ENCODE peak calls at places on chromosome 1, in seven cellular contexts. H is omental fat pad; J is fibroblast of the aortic adventitia; I is cardiac septum; Z is IMR-90; L is stimulated activated CD8-positive, alpha-beta memory T cell treated with anti-CD3 and anti-CD28 coated beads, Interleukin-12 subunit alpha, Interleukin-12 subunit beta, amount 100 ng/mL, for 4 hours; A is CD4-positive, CD25-positive, alpha-beta regulatory T cell. B is an unnamed sample.

GRCh38 chr1:66282885-66283284 is 251.1 kb upstream of the SGIP1 start:
- DNase-seq in I (no peak), Z (peak; percentile 35), A (no peak), H (no peak), L (no peak), J (peak; percentile 54), B (no peak)

GRCh38 chr1:60895167-60896124 is 186.9 kb upstream of the NFIA start:
- DNase-seq in I (no peak), J (peak; percentile 76), A (no peak), Z (no peak), H (no peak), L (no peak), B (no peak)

GRCh38 chr1:229047161-229047840 is 223.6 kb upstream of the RAB4A start:
- DNase-seq in J (no peak), L (no peak), I (no peak), Z (no peak), A (no peak), H (no peak), B (no peak)

GRCh38 chr1:194342484-194343262 is 1156.3 kb upstream of the B3GALT2 start:
- DNase-seq in Z (no peak), J (no peak), A (no peak), H (no peak), I (no peak), L (no peak), B (no peak)

GRCh38 chr1:25019351-25020172 is 89.5 kb upstream of the RUNX3 start:
- DNase-seq in H (no peak), J (no peak), A (no peak), Z (no peak), I (no peak), L (no peak), B (no peak)

GRCh38 chr1:50915621-50916020 is 44.4 kb downstream of the FAF1 start:
- DNase-seq in I (no peak), Z (no peak), L (no peak), A (no peak), H (no peak), J (no peak), B (no peak)

GRCh38 chr1:1343811-1344421 is 5.3 kb downstream of the DVL1 start:
- DNase-seq in L (no peak), H (no peak), A (no peak), Z (no peak), I (no peak), J (no peak), B (no peak)

GRCh38 chr1:960371-961131 is at the start of gene KLHL17:
- DNase-seq in H (no peak), J (peak; percentile 45), L (peak; percentile 64), A (peak; percentile 73), Z (peak; percentile 45), I (peak; percentile 90), B (peak; percentile 94)

GRCh38 chr1:154989195-154989860 is 4.1 kb upstream of the LENEP start:
- DNase-seq in J (no peak), H (no peak), A (no peak), I (no peak), Z (no peak), L (no peak), B (peak; percentile 48)

GRCh38 chr1:181083842-181084605 is 4.5 kb upstream of the IER5 start:
- DNase-seq in J (peak; percentile 75), I (no peak), Z (no peak), H (no peak), L (peak; percentile 26), A (peak; percentile 73), B (no peak)

GRCh38 chr1:17168480-17168878 is 36.4 kb upstream of the PADI1 start:
- DNase-seq in H (no peak), J (peak; percentile 82), L (no peak), Z (peak; percentile 81), I (no peak), A (no peak), B (no peak)

B was measured in posterior vena cava.